ENCODE peak calls at places on chromosomes 7 and 10, in eight cellular contexts. Y is mesendoderm; F is uterus; W is naive thymus-derived CD4-positive, alpha-beta T cell; N is right cardiac atrium; L is tibial nerve; U is transverse colon; O is right lobe of liver. P is an unnamed sample.

GRCh38 chr10:76038696-76039095 is 607.3 kb downstream of the LRMDA start:
- DNase-seq in U (no peak), Y (no peak), L (no peak), W (no peak), F (no peak), O (no peak), N (no peak), P (no peak)

GRCh38 chr7:156603629-156604028 is 36.9 kb upstream of the RNF32 start:
- DNase-seq in W (no peak), Y (peak; percentile 35), N (no peak), L (no peak), F (no peak), O (no peak), U (no peak), P (no peak)

GRCh38 chr10:102451105-102451969 is at the start of gene C10orf95:
- DNase-seq in Y (peak; percentile 41), F (no peak), W (no peak), O (no peak), U (peak; percentile 71), N (no peak), L (no peak), P (no peak)

GRCh38 chr7:85750454-85750949 is 563.6 kb upstream of the SEMA3D start:
- DNase-seq in Y (peak; percentile 78), U (no peak), F (no peak), O (no peak), W (no peak), N (no peak), L (no peak), P (no peak)

GRCh38 chr7:153320728-153321127 is 561.2 kb downstream of the ACTR3B start:
- DNase-seq in L (no peak), N (no peak), O (no peak), U (no peak), F (peak; percentile 28), W (no peak), Y (no peak), P (no peak)

GRCh38 chr10:100072514-100072913 is 9.2 kb downstream of the CPN1 start:
- DNase-seq in Y (no peak), F (no peak), W (no peak), L (no peak), N (no peak), U (no peak), O (no peak), P (no peak)

GRCh38 chr10:131089861-131090260 is 221.7 kb downstream of the TCERG1L start:
- DNase-seq in N (no peak), F (no peak), O (no peak), L (no peak), Y (no peak), W (no peak), U (no peak), P (no peak)

GRCh38 chr10:126843299-126843934 is 61.8 kb upstream of the DOCK1 start:
- DNase-seq in F (no peak), N (no peak), U (peak; percentile 75), L (no peak), O (no peak), Y (no peak), W (no peak), P (no peak)

GRCh38 chr10:43226851-43227845 is 39.7 kb downstream of the RASGEF1A start:
- DNase-seq in F (no peak), W (no peak), Y (no peak), O (peak; percentile 10), L (no peak), N (peak; percentile 3), U (peak; percentile 4), P (peak; percentile 53)

GRCh38 chr10:13502384-13502783 is 26.4 kb downstream of the BEND7 start:
- DNase-seq in Y (no peak), N (no peak), O (no peak), U (no peak), W (no peak), F (no peak), L (no peak), P (no peak)

GRCh38 chr7:67866812-67867211 is 870.2 kb downstream of the TYW1 start:
- DNase-seq in N (no peak), Y (no peak), O (no peak), F (no peak), L (no peak), W (no peak), U (no peak), P (no peak)

GRCh38 chr10:119644994-119645393 is 6.2 kb upstream of the BAG3 start:
- DNase-seq in O (no peak), Y (no peak), N (no peak), W (no peak), L (no peak), U (no peak), F (no peak), P (no peak)

GRCh38 chr7:113652501-113652900 is 266.3 kb downstream of the PPP1R3A start:
- DNase-seq in W (no peak), F (no peak), L (no peak), N (no peak), O (no peak), Y (no peak), U (no peak), P (no peak)

GRCh38 chr10:99981581-99982199 is 28.1 kb downstream of the DNMBP start:
- DNase-seq in W (no peak), N (no peak), O (peak; percentile 71), F (no peak), Y (no peak), U (no peak), L (no peak), P (no peak)

GRCh38 chr7:133056370-133057238 is 25.3 kb downstream of the CHCHD3 start:
- DNase-seq in L (no peak), O (no peak), F (no peak), Y (no peak), U (no peak), W (no peak), N (no peak), P (no peak)

GRCh38 chr7:128879939-128880746 is 17.5 kb downstream of the ATP6V1F start:
- DNase-seq in N (peak; percentile 52), Y (peak; percentile 91), L (no peak), U (peak; percentile 71), W (no peak), F (peak; percentile 53), O (peak; percentile 73), P (no peak)

GRCh38 chr7:135253851-135254815 is 20.5 kb downstream of the STRA8 start:
- DNase-seq in W (no peak), Y (peak; percentile 48), N (peak; percentile 83), L (peak; percentile 29), F (peak; percentile 51), O (peak; percentile 69), U (peak; percentile 38), P (peak; percentile 93)

GRCh38 chr7:87152897-87153641 is 816 bp downstream of the DMTF1 start:
- DNase-seq in U (peak; percentile 33), Y (peak; percentile 40), W (no peak), N (peak; percentile 32), O (peak; percentile 40), L (no peak), F (no peak), P (peak; percentile 60)

GRCh38 chr10:49631975-49632374 is 18.1 kb downstream of the CHAT start:
- DNase-seq in N (no peak), O (no peak), W (no peak), F (no peak), Y (no peak), L (no peak), U (no peak), P (no peak)

GRCh38 chr7:101843293-101844271 is 26.2 kb downstream of the CUX1 start:
- DNase-seq in W (no peak), O (no peak), U (no peak), L (no peak), Y (peak; percentile 60), N (no peak), F (no peak), P (no peak)

GRCh38 chr10:45463244-45464116 is 89.5 kb downstream of the ALOX5 start:
- DNase-seq in W (no peak), F (no peak), O (no peak), U (no peak), L (no peak), Y (no peak), N (no peak), P (no peak)

GRCh38 chr10:68251146-68251545 is 19.2 kb upstream of the ATOH7 start:
- DNase-seq in L (no peak), Y (peak; percentile 45), W (no peak), U (no peak), F (no peak), N (no peak), O (no peak), P (no peak)

GRCh38 chr7:84122582-84123360 is 71.8 kb downstream of the SEMA3A start:
- DNase-seq in Y (no peak), U (no peak), F (no peak), L (no peak), O (no peak), W (no peak), N (no peak), P (no peak)

GRCh38 chr7:1669486-1669951 is 558 bp upstream of the ELFN1 start:
- DNase-seq in W (peak; percentile 5), O (no peak), U (no peak), F (peak; percentile 6), Y (no peak), L (no peak), N (peak; percentile 4), P (peak; percentile 44)
- H3K4me1 ChIP-seq in W (no peaks in the 10 kb centered on the region), O (peaks cover 2% of the 10 kb centered on the region), U (peaks cover 11% of the 10 kb centered on the region), F (peaks cover 34% of the 10 kb centered on the region), Y (no peaks in the 10 kb centered on the region), L (peaks cover 28% of the 10 kb centered on the region), N (no peaks in the 10 kb centered on the region), P (no peaks in the 10 kb centered on the region)

GRCh38 chr10:11594589-11595394 is 16.7 kb downstream of the USP6NL start:
- DNase-seq in F (no peak), W (no peak), N (no peak), L (no peak), Y (peak; percentile 47), U (no peak), O (no peak), P (no peak)
- H3K4me3 ChIP-seq in F (no peak overlapping the region), W (no peak overlapping the region), N (no peak overlapping the region), L (no peak overlapping the region), Y (no peak overlapping the region), U (no peak overlapping the region), O (no peak overlapping the region), P (no peak overlapping the region)

GRCh38 chr10:128869101-128869712 is 597.8 kb upstream of the MGMT start:
- DNase-seq in L (no peak), U (no peak), N (no peak), O (no peak), F (no peak), W (no peak), Y (no peak), P (no peak)
- H3K4me1 ChIP-seq in L (peaks cover 13% of the 10 kb centered on the region), U (no peaks in the 10 kb centered on the region), N (no peaks in the 10 kb centered on the region), O (no peaks in the 10 kb centered on the region), F (no peaks in the 10 kb centered on the region), W (no peaks in the 10 kb centered on the region), Y (no peaks in the 10 kb centered on the region), P (no peaks in the 10 kb centered on the region)

GRCh38 chr7:106598663-106599342 is 62.2 kb downstream of the CCDC71L start:
- DNase-seq in F (peak; percentile 27), U (peak; percentile 78), Y (peak; percentile 86), O (peak; percentile 50), W (peak; percentile 19), L (peak; percentile 22), N (peak; percentile 60), P (peak; percentile 77)

GRCh38 chr7:106597751-106598619 is 63.0 kb downstream of the CCDC71L start:
- DNase-seq in L (no peak), W (no peak), Y (no peak), U (no peak), O (no peak), F (no peak), N (no peak), P (no peak)

GRCh38 chr7:106597014-106597413 is 63.9 kb downstream of the CCDC71L start:
- DNase-seq in Y (no peak), N (no peak), F (no peak), O (no peak), W (no peak), L (no peak), U (no peak), P (no peak)

GRCh38 chr7:106600569-106601373 is 60.2 kb downstream of the CCDC71L start:
- DNase-seq in Y (no peak), U (no peak), W (no peak), L (no peak), O (no peak), N (no peak), F (no peak), P (no peak)

GRCh38 chr7:106599343-106599698 is 61.6 kb downstream of the CCDC71L start:
- DNase-seq in N (no peak), U (peak; percentile 15), Y (no peak), F (no peak), L (no peak), W (no peak), O (no peak), P (no peak)
- H3K4me3 ChIP-seq in N (no peak overlapping the region), U (no peak overlapping the region), Y (no peak overlapping the region), F (no peak overlapping the region), L (no peak overlapping the region), W (no peak overlapping the region), O (no peak overlapping the region), P (no peak overlapping the region)